ENCODE peak calls at places on chromosomes 11 and 22, in ten cellular contexts. G is sigmoid colon, S is tibial nerve, X is suprapubic skin, K is stomach, Z is A549, H is K562, M is HepG2, D is transverse colon, W is SK-N-SH. J is an unnamed sample.

GRCh38 chr11:4713241-4713640 is 8.7 kb downstream of the MMP26 start:
- DNase-seq in G (no peak), S (no peak), X (no peak), K (no peak), Z (no peak), H (no peak), M (no peak), D (no peak), W (no peak), J (no peak)

GRCh38 chr22:26763633-26764295 is 106.4 kb downstream of the MIAT start:
- DNase-seq in G (no peak), S (no peak), X (no peak), K (no peak), Z (peak), H (no peak), M (peak), D (no peak), W (no peak), J (no peak)

GRCh38 chr11:68659158-68659921 is 25.0 kb upstream of the GAL start:
- DNase-seq in G (peak), S (peak), X (no peak), K (no peak), Z (peak), H (peak), M (peak), D (peak), W (peak), J (peak)

GRCh38 chr11:70394211-70394950 is 3.9 kb upstream of the CTTN start:
- DNase-seq in G (peak), S (no peak), X (peak), K (no peak), Z (no peak), H (no peak), M (no peak), D (no peak), W (no peak), J (no peak)

GRCh38 chr11:15159085-15159484 is 44.4 kb downstream of the INSC start:
- DNase-seq in G (no peak), S (no peak), X (no peak), K (no peak), Z (peak), H (peak), M (no peak), D (no peak), W (peak), J (no peak)

GRCh38 chr11:116958246-116958645 is 120.8 kb upstream of the APOA1 start:
- DNase-seq in G (no peak), S (no peak), X (no peak), K (no peak), Z (no peak), H (no peak), M (no peak), D (no peak), W (no peak), J (no peak)

GRCh38 chr11:123406441-123407123 is 23.5 kb upstream of the GRAMD1B start:
- DNase-seq in G (no peak), S (no peak), X (no peak), K (no peak), Z (no peak), H (no peak), M (no peak), D (no peak), W (no peak), J (no peak)

GRCh38 chr11:126755494-126755893 is 245.1 kb downstream of the KIRREL3 start:
- DNase-seq in G (no peak), S (no peak), X (no peak), K (no peak), Z (no peak), H (no peak), M (no peak), D (no peak), W (no peak), J (no peak)

GRCh38 chr11:1109101-1109917 is 34.6 kb downstream of the MUC2 start:
- DNase-seq in G (no peak), S (no peak), X (no peak), K (no peak), Z (no peak), H (no peak), M (no peak), D (no peak), W (no peak), J (no peak)

GRCh38 chr11:82939456-82939855 is 37.9 kb downstream of the DDIAS start:
- DNase-seq in G (no peak), S (no peak), X (no peak), K (no peak), Z (no peak), H (no peak), M (no peak), D (no peak), W (no peak), J (no peak)

GRCh38 chr11:9687736-9688494 is 24.0 kb downstream of the SWAP70 start:
- DNase-seq in G (no peak), S (no peak), X (no peak), K (peak), Z (no peak), H (no peak), M (no peak), D (no peak), W (no peak), J (no peak)

GRCh38 chr11:64650923-64651523 is 60.0 kb downstream of the SLC22A12 start:
- DNase-seq in G (no peak), S (no peak), X (no peak), K (no peak), Z (peak), H (peak), M (no peak), D (no peak), W (no peak), J (no peak)

GRCh38 chr11:72781313-72782080 is 12.3 kb downstream of the STARD10 start:
- DNase-seq in G (no peak), S (no peak), X (no peak), K (peak), Z (peak), H (peak), M (no peak), D (peak), W (peak), J (peak)

GRCh38 chr11:8251767-8252295 is 11.8 kb downstream of the LMO1 start:
- DNase-seq in G (peak), S (peak), X (no peak), K (no peak), Z (no peak), H (no peak), M (no peak), D (peak), W (no peak), J (no peak)

GRCh38 chr11:32643526-32643925 is 59.9 kb downstream of the EIF3M start:
- DNase-seq in G (no peak), S (no peak), X (no peak), K (no peak), Z (no peak), H (no peak), M (no peak), D (no peak), W (no peak), J (no peak)

GRCh38 chr11:59221438-59221837 is 8.7 kb upstream of the MPEG1 start:
- DNase-seq in G (no peak), S (no peak), X (no peak), K (no peak), Z (no peak), H (no peak), M (no peak), D (no peak), W (no peak), J (no peak)

GRCh38 chr11:123536690-123537437 is 106.8 kb downstream of the GRAMD1B start:
- DNase-seq in G (no peak), S (no peak), X (no peak), K (no peak), Z (no peak), H (no peak), M (no peak), D (no peak), W (no peak), J (no peak)

GRCh38 chr11:109421981-109422590 is at the start of gene C11orf87:
- DNase-seq in G (no peak), S (no peak), X (no peak), K (no peak), Z (no peak), H (no peak), M (no peak), D (no peak), W (peak), J (no peak)

GRCh38 chr11:23755769-23756168 is 741.1 kb upstream of the LUZP2 start:
- DNase-seq in G (no peak), S (no peak), X (no peak), K (no peak), Z (no peak), H (no peak), M (no peak), D (no peak), W (no peak), J (no peak)

GRCh38 chr11:23751280-23751679 is 745.6 kb upstream of the LUZP2 start:
- DNase-seq in G (no peak), S (no peak), X (no peak), K (no peak), Z (no peak), H (no peak), M (no peak), D (no peak), W (no peak), J (no peak)

GRCh38 chr11:23755076-23755475 is 741.8 kb upstream of the LUZP2 start:
- DNase-seq in G (no peak), S (no peak), X (no peak), K (no peak), Z (no peak), H (no peak), M (no peak), D (no peak), W (no peak), J (no peak)

GRCh38 chr11:23746896-23747295 is 750.0 kb upstream of the LUZP2 start:
- DNase-seq in G (no peak), S (no peak), X (no peak), K (no peak), Z (no peak), H (no peak), M (no peak), D (no peak), W (no peak), J (no peak)

GRCh38 chr11:23749762-23750430 is 747.0 kb upstream of the LUZP2 start:
- DNase-seq in G (no peak), S (no peak), X (no peak), K (no peak), Z (no peak), H (no peak), M (no peak), D (no peak), W (no peak), J (no peak)
- TF ChIP-seq EP300 in G (no peak), S (no peak), X (no peak), K (no peak), Z (no peak), H (no peak), M (no peak), D (no peak), W (no peak), J (no peak)

DNA sequence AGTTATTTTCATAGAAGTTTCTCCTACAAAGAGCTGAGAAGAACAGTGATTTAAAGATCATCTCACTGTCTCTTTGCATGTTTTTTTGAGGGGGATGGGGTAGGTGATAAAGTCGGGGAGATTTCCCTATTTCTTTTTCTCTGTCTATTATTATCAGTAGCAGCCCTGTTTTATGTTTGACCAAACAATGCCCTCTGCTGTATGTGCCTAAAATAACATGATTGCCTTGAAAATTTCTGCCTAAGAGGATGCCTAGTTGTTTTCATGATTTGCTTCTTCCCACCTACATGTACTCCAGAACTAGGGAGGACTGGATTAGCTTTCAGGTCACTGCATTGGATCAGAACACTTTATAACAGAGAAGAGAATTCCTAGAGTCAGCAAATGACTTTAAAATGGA is 1330.2 kb downstream of the LRRC4C start:
- DNase-seq in G (no peak), S (no peak), X (no peak), K (no peak), Z (no peak), H (no peak), M (no peak), D (no peak), W (peak), J (no peak)
- TF ChIP-seq CTCF in G (no peak), S (peak), X (no peak), K (no peak), Z (no peak), H (no peak), M (peak), D (no peak), W (peak), J (no peak)

GRCh38 chr11:28517621-28518020 is 409.4 kb downstream of the METTL15 start:
- DNase-seq in G (no peak), S (no peak), X (no peak), K (no peak), Z (no peak), H (no peak), M (no peak), D (no peak), W (no peak), J (no peak)

GRCh38 chr11:28514391-28514790 is 406.2 kb downstream of the METTL15 start:
- DNase-seq in G (no peak), S (no peak), X (no peak), K (no peak), Z (no peak), H (no peak), M (no peak), D (no peak), W (no peak), J (no peak)

GRCh38 chr11:28512143-28512756 is 404.1 kb downstream of the METTL15 start:
- DNase-seq in G (no peak), S (no peak), X (no peak), K (no peak), Z (no peak), H (no peak), M (no peak), D (no peak), W (no peak), J (no peak)
- TF ChIP-seq EP300 in G (no peak), S (no peak), X (no peak), K (no peak), Z (no peak), H (no peak), M (no peak), D (no peak), W (no peak), J (no peak)

GRCh38 chr22:36771376-36772063 is 4.4 kb downstream of the IFT27 start:
- DNase-seq in G (peak), S (no peak), X (peak), K (no peak), Z (no peak), H (no peak), M (no peak), D (no peak), W (no peak), J (no peak)

GRCh38 chr22:36775966-36776669 is at the start of gene IFT27:
- DNase-seq in G (peak), S (peak), X (peak), K (peak), Z (peak), H (peak), M (peak), D (peak), W (peak), J (peak)

GRCh38 chr22:36772451-36772850 is 3.5 kb downstream of the IFT27 start:
- DNase-seq in G (peak), S (no peak), X (peak), K (no peak), Z (no peak), H (no peak), M (no peak), D (no peak), W (no peak), J (no peak)

GRCh38 chr22:36775589-36775965 is 342 bp downstream of the IFT27 start:
- DNase-seq in G (peak), S (no peak), X (peak), K (peak), Z (no peak), H (no peak), M (no peak), D (peak), W (no peak), J (peak)

DNA sequence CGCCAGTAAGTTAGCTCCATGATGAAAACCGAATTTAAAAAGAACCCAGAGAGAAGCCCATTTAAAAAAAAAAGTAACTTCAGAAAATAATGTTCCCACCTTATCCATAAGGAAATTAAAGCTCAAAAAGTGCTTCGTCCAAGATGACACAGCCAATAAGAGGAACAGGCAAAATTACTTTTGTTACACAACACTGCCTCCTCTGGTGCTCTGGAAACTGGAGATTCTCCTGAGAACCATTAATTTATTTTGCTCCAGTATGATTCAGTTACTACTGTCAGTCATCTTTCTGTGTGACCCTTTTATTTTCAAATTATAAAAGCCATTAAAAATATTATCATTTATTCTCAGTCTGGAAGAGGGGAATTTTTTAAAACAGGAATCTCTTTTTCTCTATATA is 2.0 kb downstream of the IFT27 start:
- DNase-seq in G (no peak), S (no peak), X (no peak), K (no peak), Z (peak), H (peak), M (no peak), D (no peak), W (peak), J (no peak)
- TF ChIP-seq CTCF in G (no peak), S (no peak), X (no peak), K (no peak), Z (peak), H (peak), M (peak), D (peak), W (peak), J (no peak)